ENCODE peak calls at places on chromosomes 2 and 18, in seven cellular contexts. G is endothelial cell of umbilical vein, D is K562, C is colonic mucosa, O is AG04450, L is lower lobe of right lung, U is prostate gland. A is an unnamed sample.
A peak's percentile ranks its signal among the peaks of the same experiment; 100 is the strongest.

GRCh38 chr18:27723168-27723567 is 453.8 kb downstream of the CDH2 start:
- DNase-seq in G (no peak), D (no peak), C (no peak), O (no peak), L (no peak), U (no peak), A (no peak)

GRCh38 chr2:9763356-9764152 is 79.7 kb upstream of the TAF1B start:
- DNase-seq in G (no peak), D (no peak), C (no peak), O (no peak), L (no peak), U (no peak), A (no peak)

GRCh38 chr2:98455494-98455976 is 10.9 kb downstream of the INPP4A start:
- DNase-seq in G (no peak), D (no peak), C (no peak), O (no peak), L (no peak), U (no peak), A (no peak)

GRCh38 chr2:9712263-9712662 is 81.5 kb upstream of the YWHAQ start:
- DNase-seq in G (no peak), D (no peak), C (no peak), O (no peak), L (no peak), U (no peak), A (no peak)

GRCh38 chr2:129744649-129745048 is 234.8 kb upstream of the RAB6C start:
- DNase-seq in G (no peak), D (no peak), C (no peak), O (no peak), L (no peak), U (no peak), A (no peak)

GRCh38 chr2:215966951-215967350 is 46.4 kb downstream of the MREG start:
- DNase-seq in G (peak; percentile 18), D (no peak), C (no peak), O (no peak), L (no peak), U (no peak), A (no peak)

GRCh38 chr2:176729706-176730569 is 460.7 kb downstream of the MTX2 start:
- DNase-seq in G (peak; percentile 95), D (no peak), C (no peak), O (no peak), L (no peak), U (peak; percentile 32), A (no peak)

GRCh38 chr2:202780514-202781021 is 91.0 kb downstream of the ICA1L start:
- DNase-seq in G (peak; percentile 48), D (no peak), C (no peak), O (peak; percentile 2), L (no peak), U (no peak), A (peak; percentile 82)

GRCh38 chr2:174957049-174957448 is 48.1 kb downstream of the CHN1 start:
- DNase-seq in G (no peak), D (no peak), C (no peak), O (no peak), L (no peak), U (no peak), A (no peak)

GRCh38 chr2:149741646-149742045 is 154.1 kb upstream of the MMADHC start:
- DNase-seq in G (peak; percentile 60), D (no peak), C (no peak), O (peak; percentile 72), L (no peak), U (no peak), A (peak; percentile 76)

GRCh38 chr2:240991378-240992263 is 6.8 kb upstream of the SNED1 start:
- DNase-seq in G (peak; percentile 98), D (no peak), C (peak; percentile 63), O (peak; percentile 66), L (peak; percentile 90), U (peak; percentile 92), A (peak; percentile 98)

GRCh38 chr2:127584047-127584446 is 48.6 kb downstream of the MYO7B start:
- DNase-seq in G (no peak), D (no peak), C (no peak), O (no peak), L (no peak), U (no peak), A (no peak)

GRCh38 chr18:76668546-76668945 is 153.8 kb upstream of the ZNF236 start:
- DNase-seq in G (no peak), D (no peak), C (no peak), O (no peak), L (no peak), U (no peak), A (no peak)

GRCh38 chr2:119407430-119408220 is 24.0 kb upstream of the TMEM37 start:
- DNase-seq in G (peak; percentile 67), D (peak; percentile 78), C (peak; percentile 72), O (peak; percentile 43), L (no peak), U (peak; percentile 29), A (no peak)

GRCh38 chr18:23056315-23056714 is 79.0 kb upstream of the CABLES1 start:
- DNase-seq in G (no peak), D (no peak), C (no peak), O (no peak), L (no peak), U (no peak), A (no peak)

GRCh38 chr18:23058746-23059440 is 76.4 kb upstream of the CABLES1 start:
- DNase-seq in G (no peak), D (no peak), C (no peak), O (no peak), L (no peak), U (no peak), A (no peak)

GRCh38 chr18:23063502-23063901 is 71.8 kb upstream of the CABLES1 start:
- DNase-seq in G (no peak), D (no peak), C (no peak), O (no peak), L (no peak), U (no peak), A (no peak)

GRCh38 chr18:23057096-23057495 is 78.2 kb upstream of the CABLES1 start:
- DNase-seq in G (no peak), D (no peak), C (no peak), O (no peak), L (no peak), U (no peak), A (no peak)

GRCh38 chr18:23059541-23060465 is 75.5 kb upstream of the CABLES1 start:
- DNase-seq in G (no peak), D (no peak), C (no peak), O (no peak), L (no peak), U (no peak), A (no peak)
- TF ChIP-seq CTCF in G (no peak), D (no peak), C (no peak), O (no peak), L (no peak), U (no peak), A (no peak)

DNA sequence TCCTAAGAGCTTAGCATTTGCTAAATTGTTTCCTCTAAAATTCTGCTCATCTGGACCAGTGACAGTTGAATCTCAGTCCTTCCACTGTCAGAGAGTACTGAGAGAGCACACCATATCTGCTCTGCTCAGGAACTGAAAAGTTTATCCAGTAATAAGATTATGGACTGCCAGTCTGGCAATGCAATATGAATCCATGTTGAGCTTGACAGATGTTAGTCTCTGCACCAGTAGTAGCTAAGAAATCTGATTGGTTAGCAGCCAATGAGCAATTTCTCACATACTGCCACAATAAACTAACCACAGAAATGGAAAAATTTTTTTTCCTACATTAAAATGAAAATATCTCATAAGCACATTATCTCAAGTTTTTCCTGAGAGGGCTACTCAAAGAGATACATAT is 2.3 kb downstream of the PRKD3 start:
- DNase-seq in G (peak; percentile 54), D (no peak), C (no peak), O (no peak), L (no peak), U (no peak), A (no peak)
- H3K4me3 ChIP-seq in G (no peak overlapping the region), D (no peak overlapping the region), C (no peak overlapping the region), O (peak overlapping the region; percentile 79), L (peak overlapping the region; percentile 84), U (no peak overlapping the region), A (no peak overlapping the region)

GRCh38 chr18:37252342-37252741 is 313.3 kb downstream of the CELF4 start:
- DNase-seq in G (no peak), D (no peak), C (no peak), O (no peak), L (no peak), U (no peak), A (no peak)
- H3K27me3 ChIP-seq in G (peaks cover 28% of the 10 kb centered on the region), D (peaks cover 13% of the 10 kb centered on the region), C (peaks cover 29% of the 10 kb centered on the region), O (peaks cover 39% of the 10 kb centered on the region), L (peaks cover 49% of the 10 kb centered on the region), U (peaks cover 2% of the 10 kb centered on the region), A (peaks cover 30% of the 10 kb centered on the region)

GRCh38 chr2:239930378-239930777 is 94.8 kb downstream of the NDUFA10 start:
- DNase-seq in G (no peak), D (no peak), C (peak; percentile 7), O (no peak), L (peak; percentile 39), U (no peak), A (no peak)

GRCh38 chr2:239926587-239927234 is 98.4 kb downstream of the NDUFA10 start:
- DNase-seq in G (no peak), D (no peak), C (peak; percentile 1), O (no peak), L (no peak), U (no peak), A (no peak)

GRCh38 chr2:239929504-239929903 is 95.6 kb downstream of the NDUFA10 start:
- DNase-seq in G (no peak), D (no peak), C (peak; percentile 4), O (no peak), L (peak; percentile 28), U (no peak), A (no peak)

GRCh38 chr2:239927424-239927981 is 97.6 kb downstream of the NDUFA10 start:
- DNase-seq in G (peak; percentile 17), D (peak; percentile 78), C (peak; percentile 22), O (peak; percentile 43), L (peak; percentile 59), U (no peak), A (peak; percentile 61)

GRCh38 chr2:239928457-239929350 is 96.4 kb downstream of the NDUFA10 start:
- DNase-seq in G (no peak), D (no peak), C (peak; percentile 14), O (no peak), L (peak; percentile 47), U (no peak), A (no peak)
- TF ChIP-seq CTCF in G (no peak), D (no peak), C (no peak), O (no peak), L (no peak), U (no peak), A (no peak)

GRCh38 chr2:38747819-38748218 is 3.3 kb downstream of the SRSF7 start:
- DNase-seq in G (no peak), D (no peak), C (no peak), O (no peak), L (no peak), U (no peak), A (no peak)
- H3K4me3 ChIP-seq in G (no peak overlapping the region), D (no peak overlapping the region), C (no peak overlapping the region), O (no peak overlapping the region), L (no peak overlapping the region), U (no peak overlapping the region), A (no peak overlapping the region)

GRCh38 chr18:78979058-78979680 is 449 bp upstream of the SALL3 start:
- DNase-seq in G (no peak), D (no peak), C (no peak), O (no peak), L (no peak), U (peak; percentile 76), A (no peak)
- H3K27me3 ChIP-seq in G (peaks cover 64% of the 10 kb centered on the region), D (peaks cover 5% of the 10 kb centered on the region), C (peaks cover 75% of the 10 kb centered on the region), O (peaks cover 58% of the 10 kb centered on the region), L (peaks cover 91% of the 10 kb centered on the region), U (no peaks in the 10 kb centered on the region), A (peaks cover 59% of the 10 kb centered on the region)